ENCODE peak calls at places on chromosomes 7 and 10, in five cellular contexts. One of them, this sample, is unnamed.

GRCh38 chr7:139692723-139693122 is 85.1 kb downstream of the HIPK2 start:
- DNase-seq in substantia nigra: no peak
- DNase-seq in NCI-H2171: no peak
- DNase-seq in effector memory CD4-positive, alpha-beta T cell: no peak
- DNase-seq in heart right ventricle: no peak
- DNase-seq in this sample: no peak

GRCh38 chr7:1290262-1291039 is 57.8 kb downstream of the UNCX start:
- DNase-seq in substantia nigra: no peak
- DNase-seq in NCI-H2171: peak
- DNase-seq in effector memory CD4-positive, alpha-beta T cell: no peak
- DNase-seq in heart right ventricle: no peak
- DNase-seq in this sample: peak

GRCh38 chr7:98238976-98239375 is 13.1 kb downstream of the TECPR1 start:
- DNase-seq in substantia nigra: no peak
- DNase-seq in NCI-H2171: no peak
- DNase-seq in effector memory CD4-positive, alpha-beta T cell: no peak
- DNase-seq in heart right ventricle: no peak
- DNase-seq in this sample: no peak

GRCh38 chr7:18276380-18276779 is 219.2 kb upstream of the HDAC9 start:
- DNase-seq in substantia nigra: no peak
- DNase-seq in NCI-H2171: peak
- DNase-seq in effector memory CD4-positive, alpha-beta T cell: no peak
- DNase-seq in heart right ventricle: no peak
- DNase-seq in this sample: no peak

GRCh38 chr10:99667108-99667751 is 7.9 kb downstream of the ENTPD7 start:
- DNase-seq in substantia nigra: no peak
- DNase-seq in NCI-H2171: no peak
- DNase-seq in effector memory CD4-positive, alpha-beta T cell: no peak
- DNase-seq in heart right ventricle: no peak
- DNase-seq in this sample: no peak

GRCh38 chr10:124339951-124340760 is 78.6 kb downstream of the OAT start:
- DNase-seq in substantia nigra: no peak
- DNase-seq in NCI-H2171: no peak
- DNase-seq in effector memory CD4-positive, alpha-beta T cell: no peak
- DNase-seq in heart right ventricle: no peak
- DNase-seq in this sample: no peak

GRCh38 chr10:24440817-24441790 is 232.2 kb downstream of the KIAA1217 start:
- DNase-seq in substantia nigra: no peak
- DNase-seq in NCI-H2171: peak
- DNase-seq in effector memory CD4-positive, alpha-beta T cell: no peak
- DNase-seq in heart right ventricle: no peak
- DNase-seq in this sample: no peak

GRCh38 chr7:66110861-66111260 is 3.8 kb upstream of the CRCP start:
- DNase-seq in substantia nigra: no peak
- DNase-seq in NCI-H2171: no peak
- DNase-seq in effector memory CD4-positive, alpha-beta T cell: no peak
- DNase-seq in heart right ventricle: no peak
- DNase-seq in this sample: no peak

GRCh38 chr10:17655009-17655408 is 11.1 kb downstream of the STAM start:
- DNase-seq in substantia nigra: no peak
- DNase-seq in NCI-H2171: no peak
- DNase-seq in effector memory CD4-positive, alpha-beta T cell: no peak
- DNase-seq in heart right ventricle: no peak
- DNase-seq in this sample: no peak

GRCh38 chr10:104080762-104081161 is 4.9 kb downstream of the COL17A1 start:
- DNase-seq in substantia nigra: no peak
- DNase-seq in NCI-H2171: no peak
- DNase-seq in effector memory CD4-positive, alpha-beta T cell: peak
- DNase-seq in heart right ventricle: no peak
- DNase-seq in this sample: no peak

GRCh38 chr7:36742911-36743775 is 18.8 kb upstream of the AOAH start:
- DNase-seq in substantia nigra: peak
- DNase-seq in NCI-H2171: no peak
- DNase-seq in effector memory CD4-positive, alpha-beta T cell: no peak
- DNase-seq in heart right ventricle: no peak
- DNase-seq in this sample: no peak

GRCh38 chr7:42982604-42983115 is 50.5 kb downstream of the MRPL32 start:
- DNase-seq in substantia nigra: no peak
- DNase-seq in NCI-H2171: no peak
- DNase-seq in effector memory CD4-positive, alpha-beta T cell: no peak
- DNase-seq in heart right ventricle: no peak
- DNase-seq in this sample: no peak

GRCh38 chr10:122495406-122496340 is 34.3 kb downstream of the HTRA1 start:
- DNase-seq in substantia nigra: no peak
- DNase-seq in NCI-H2171: no peak
- DNase-seq in effector memory CD4-positive, alpha-beta T cell: no peak
- DNase-seq in heart right ventricle: peak
- DNase-seq in this sample: no peak

GRCh38 chr10:17432738-17433137 is 21.7 kb downstream of the ST8SIA6 start:
- DNase-seq in substantia nigra: no peak
- DNase-seq in NCI-H2171: no peak
- DNase-seq in effector memory CD4-positive, alpha-beta T cell: no peak
- DNase-seq in heart right ventricle: no peak
- DNase-seq in this sample: no peak

GRCh38 chr7:101618207-101618839 is 10.8 kb downstream of the MYL10 start:
- DNase-seq in substantia nigra: no peak
- DNase-seq in NCI-H2171: no peak
- DNase-seq in effector memory CD4-positive, alpha-beta T cell: no peak
- DNase-seq in heart right ventricle: no peak
- DNase-seq in this sample: no peak

GRCh38 chr10:112057072-112057471 is 126.5 kb downstream of the GPAM start:
- DNase-seq in substantia nigra: no peak
- DNase-seq in NCI-H2171: no peak
- DNase-seq in effector memory CD4-positive, alpha-beta T cell: no peak
- DNase-seq in heart right ventricle: no peak
- DNase-seq in this sample: no peak

GRCh38 chr7:4809691-4810090 is 34.3 kb downstream of the AP5Z1 start:
- DNase-seq in substantia nigra: no peak
- DNase-seq in NCI-H2171: no peak
- DNase-seq in effector memory CD4-positive, alpha-beta T cell: no peak
- DNase-seq in heart right ventricle: no peak
- DNase-seq in this sample: no peak

GRCh38 chr10:67282871-67283270 is 357.0 kb downstream of the LRRTM3 start:
- DNase-seq in substantia nigra: no peak
- DNase-seq in NCI-H2171: no peak
- DNase-seq in effector memory CD4-positive, alpha-beta T cell: no peak
- DNase-seq in heart right ventricle: no peak
- DNase-seq in this sample: no peak

GRCh38 chr10:5211696-5212095 is 15.1 kb downstream of the AKR1C4 start:
- DNase-seq in substantia nigra: no peak
- DNase-seq in NCI-H2171: no peak
- DNase-seq in effector memory CD4-positive, alpha-beta T cell: no peak
- DNase-seq in heart right ventricle: no peak
- DNase-seq in this sample: no peak

GRCh38 chr7:69656890-69657289 is 58.6 kb downstream of the AUTS2 start:
- DNase-seq in substantia nigra: no peak
- DNase-seq in NCI-H2171: no peak
- DNase-seq in effector memory CD4-positive, alpha-beta T cell: no peak
- DNase-seq in heart right ventricle: peak
- DNase-seq in this sample: no peak

GRCh38 chr7:8035647-8036518 is 67.3 kb downstream of the GLCCI1 start:
- DNase-seq in substantia nigra: no peak
- DNase-seq in NCI-H2171: no peak
- DNase-seq in effector memory CD4-positive, alpha-beta T cell: no peak
- DNase-seq in heart right ventricle: no peak
- DNase-seq in this sample: no peak

GRCh38 chr7:124462249-124462648 is 303.3 kb downstream of the GPR37 start:
- DNase-seq in substantia nigra: no peak
- DNase-seq in NCI-H2171: no peak
- DNase-seq in effector memory CD4-positive, alpha-beta T cell: no peak
- DNase-seq in heart right ventricle: no peak
- DNase-seq in this sample: no peak

GRCh38 chr7:41824284-41824683 is 121.4 kb upstream of the INHBA start:
- DNase-seq in substantia nigra: no peak
- DNase-seq in NCI-H2171: no peak
- DNase-seq in effector memory CD4-positive, alpha-beta T cell: no peak
- DNase-seq in heart right ventricle: no peak
- DNase-seq in this sample: no peak

GRCh38 chr7:151796871-151797270 is 80.0 kb downstream of the PRKAG2 start:
- DNase-seq in substantia nigra: no peak
- DNase-seq in NCI-H2171: no peak
- DNase-seq in effector memory CD4-positive, alpha-beta T cell: no peak
- DNase-seq in heart right ventricle: no peak
- DNase-seq in this sample: no peak

GRCh38 chr10:31745612-31746376 is 182.8 kb downstream of the ARHGAP12 start:
- DNase-seq in substantia nigra: no peak
- DNase-seq in NCI-H2171: no peak
- DNase-seq in effector memory CD4-positive, alpha-beta T cell: no peak
- DNase-seq in heart right ventricle: no peak
- DNase-seq in this sample: no peak

GRCh38 chr7:123557016-123557630 is 495 bp downstream of the NDUFA5 start:
- DNase-seq in substantia nigra: no peak
- DNase-seq in NCI-H2171: no peak
- DNase-seq in effector memory CD4-positive, alpha-beta T cell: no peak
- DNase-seq in heart right ventricle: no peak
- DNase-seq in this sample: no peak

GRCh38 chr7:126790763-126791162 is 462.0 kb downstream of the GRM8 start:
- DNase-seq in substantia nigra: no peak
- DNase-seq in NCI-H2171: peak
- DNase-seq in effector memory CD4-positive, alpha-beta T cell: no peak
- DNase-seq in heart right ventricle: no peak
- DNase-seq in this sample: peak

GRCh38 chr10:68001539-68001938 is 73.5 kb downstream of the HERC4 start:
- DNase-seq in substantia nigra: no peak
- DNase-seq in NCI-H2171: no peak
- DNase-seq in effector memory CD4-positive, alpha-beta T cell: no peak
- DNase-seq in heart right ventricle: no peak
- DNase-seq in this sample: no peak

GRCh38 chr10:10545771-10546170 is 471.9 kb upstream of the CELF2 start:
- DNase-seq in substantia nigra: no peak
- DNase-seq in NCI-H2171: no peak
- DNase-seq in effector memory CD4-positive, alpha-beta T cell: no peak
- DNase-seq in heart right ventricle: no peak
- DNase-seq in this sample: no peak

GRCh38 chr7:78279457-78279856 is 480.9 kb downstream of the PHTF2 start:
- DNase-seq in substantia nigra: no peak
- DNase-seq in NCI-H2171: no peak
- DNase-seq in effector memory CD4-positive, alpha-beta T cell: no peak
- DNase-seq in heart right ventricle: no peak
- DNase-seq in this sample: no peak

GRCh38 chr10:67433276-67433675 is 262.7 kb downstream of the CTNNA3 start:
- DNase-seq in substantia nigra: no peak
- DNase-seq in NCI-H2171: no peak
- DNase-seq in effector memory CD4-positive, alpha-beta T cell: no peak
- DNase-seq in heart right ventricle: no peak
- DNase-seq in this sample: no peak

GRCh38 chr7:100894860-100895700 is 608 bp downstream of the ACHE start:
- DNase-seq in substantia nigra: no peak
- DNase-seq in NCI-H2171: peak
- DNase-seq in effector memory CD4-positive, alpha-beta T cell: peak
- DNase-seq in heart right ventricle: no peak
- DNase-seq in this sample: peak

GRCh38 chr7:48083114-48083830 is 5.8 kb upstream of the UPP1 start:
- DNase-seq in substantia nigra: no peak
- DNase-seq in NCI-H2171: no peak
- DNase-seq in effector memory CD4-positive, alpha-beta T cell: no peak
- DNase-seq in heart right ventricle: no peak
- DNase-seq in this sample: no peak

GRCh38 chr7:137801003-137801402 is 45.8 kb downstream of the DGKI start:
- DNase-seq in substantia nigra: no peak
- DNase-seq in NCI-H2171: no peak
- DNase-seq in effector memory CD4-positive, alpha-beta T cell: no peak
- DNase-seq in heart right ventricle: no peak
- DNase-seq in this sample: no peak